ENCODE peak calls at places on chromosomes 5 and 9, in seven cellular contexts. One of them, this sample, is unnamed.

GRCh38 chr5:18321516-18321915 is 687.3 kb downstream of the TAF11L14 start:
- DNase-seq in H9: no peak
- DNase-seq in IMR-90: no peak
- DNase-seq in mesendoderm: no peak
- DNase-seq in H1: no peak
- DNase-seq in trophoblast cell: peak
- DNase-seq in mesenchymal stem cell: no peak
- DNase-seq in this sample: no peak

GRCh38 chr9:132283863-132284262 is 70.9 kb downstream of the SETX start:
- DNase-seq in H9: no peak
- DNase-seq in IMR-90: peak
- DNase-seq in mesendoderm: no peak
- DNase-seq in H1: no peak
- DNase-seq in trophoblast cell: no peak
- DNase-seq in mesenchymal stem cell: peak
- DNase-seq in this sample: no peak

GRCh38 chr5:15691536-15691935 is 191.6 kb downstream of the FBXL7 start:
- DNase-seq in H9: no peak
- DNase-seq in IMR-90: peak
- DNase-seq in mesendoderm: no peak
- DNase-seq in H1: no peak
- DNase-seq in trophoblast cell: no peak
- DNase-seq in mesenchymal stem cell: no peak
- DNase-seq in this sample: no peak

GRCh38 chr5:89478856-89479255 is 595.9 kb upstream of the MEF2C start:
- DNase-seq in H9: no peak
- DNase-seq in IMR-90: no peak
- DNase-seq in mesendoderm: no peak
- DNase-seq in H1: no peak
- DNase-seq in trophoblast cell: no peak
- DNase-seq in mesenchymal stem cell: no peak
- DNase-seq in this sample: no peak

GRCh38 chr9:88872171-88872946 is 118.9 kb upstream of the S1PR3 start:
- DNase-seq in H9: no peak
- DNase-seq in IMR-90: no peak
- DNase-seq in mesendoderm: no peak
- DNase-seq in H1: no peak
- DNase-seq in trophoblast cell: no peak
- DNase-seq in mesenchymal stem cell: no peak
- DNase-seq in this sample: no peak

GRCh38 chr5:171562822-171563221 is 143.4 kb downstream of the FGF18 start:
- DNase-seq in H9: no peak
- DNase-seq in IMR-90: peak
- DNase-seq in mesendoderm: no peak
- DNase-seq in H1: no peak
- DNase-seq in trophoblast cell: no peak
- DNase-seq in mesenchymal stem cell: peak
- DNase-seq in this sample: no peak

GRCh38 chr9:32782476-32783167 is 718 bp upstream of the TMEM215 start:
- DNase-seq in H9: peak
- DNase-seq in IMR-90: no peak
- DNase-seq in mesendoderm: peak
- DNase-seq in H1: no peak
- DNase-seq in trophoblast cell: no peak
- DNase-seq in mesenchymal stem cell: no peak
- DNase-seq in this sample: no peak

GRCh38 chr9:96241391-96241809 is 60.6 kb downstream of the HSD17B3 start:
- DNase-seq in H9: no peak
- DNase-seq in IMR-90: no peak
- DNase-seq in mesendoderm: no peak
- DNase-seq in H1: no peak
- DNase-seq in trophoblast cell: no peak
- DNase-seq in mesenchymal stem cell: no peak
- DNase-seq in this sample: no peak

GRCh38 chr9:14029811-14030210 is 284.1 kb downstream of the NFIB start:
- DNase-seq in H9: no peak
- DNase-seq in IMR-90: no peak
- DNase-seq in mesendoderm: no peak
- DNase-seq in H1: no peak
- DNase-seq in trophoblast cell: no peak
- DNase-seq in mesenchymal stem cell: no peak
- DNase-seq in this sample: no peak

GRCh38 chr9:27514551-27514950 is 9.5 kb upstream of the IFNK start:
- DNase-seq in H9: no peak
- DNase-seq in IMR-90: no peak
- DNase-seq in mesendoderm: no peak
- DNase-seq in H1: no peak
- DNase-seq in trophoblast cell: no peak
- DNase-seq in mesenchymal stem cell: no peak
- DNase-seq in this sample: no peak

GRCh38 chr5:166710275-166710674 is 1581.2 kb upstream of the WWC1 start:
- DNase-seq in H9: no peak
- DNase-seq in IMR-90: no peak
- DNase-seq in mesendoderm: no peak
- DNase-seq in H1: no peak
- DNase-seq in trophoblast cell: no peak
- DNase-seq in mesenchymal stem cell: peak
- DNase-seq in this sample: no peak

GRCh38 chr5:93252165-93252564 is 328.9 kb downstream of the NR2F1-AS1 start:
- DNase-seq in H9: no peak
- DNase-seq in IMR-90: no peak
- DNase-seq in mesendoderm: peak
- DNase-seq in H1: no peak
- DNase-seq in trophoblast cell: no peak
- DNase-seq in mesenchymal stem cell: no peak
- DNase-seq in this sample: no peak

GRCh38 chr9:34892886-34893285 is 65.2 kb upstream of the PHF24 start:
- DNase-seq in H9: no peak
- DNase-seq in IMR-90: no peak
- DNase-seq in mesendoderm: no peak
- DNase-seq in H1: no peak
- DNase-seq in trophoblast cell: no peak
- DNase-seq in mesenchymal stem cell: no peak
- DNase-seq in this sample: no peak

GRCh38 chr5:1878050-1878849 is 4.5 kb downstream of the IRX4 start:
- DNase-seq in H9: peak
- DNase-seq in IMR-90: no peak
- DNase-seq in mesendoderm: peak
- DNase-seq in H1: no peak
- DNase-seq in trophoblast cell: no peak
- DNase-seq in mesenchymal stem cell: no peak
- DNase-seq in this sample: no peak

GRCh38 chr5:137563646-137564474 is 64.7 kb upstream of the SPOCK1 start:
- DNase-seq in H9: no peak
- DNase-seq in IMR-90: peak
- DNase-seq in mesendoderm: peak
- DNase-seq in H1: no peak
- DNase-seq in trophoblast cell: no peak
- DNase-seq in mesenchymal stem cell: no peak
- DNase-seq in this sample: no peak

GRCh38 chr5:6497267-6497666 is 48.6 kb downstream of the UBE2QL1 start:
- DNase-seq in H9: no peak
- DNase-seq in IMR-90: no peak
- DNase-seq in mesendoderm: peak
- DNase-seq in H1: no peak
- DNase-seq in trophoblast cell: no peak
- DNase-seq in mesenchymal stem cell: no peak
- DNase-seq in this sample: no peak

GRCh38 chr5:3191585-3191984 is 404.0 kb upstream of the IRX1 start:
- DNase-seq in H9: no peak
- DNase-seq in IMR-90: no peak
- DNase-seq in mesendoderm: no peak
- DNase-seq in H1: no peak
- DNase-seq in trophoblast cell: no peak
- DNase-seq in mesenchymal stem cell: no peak
- DNase-seq in this sample: no peak

DNA sequence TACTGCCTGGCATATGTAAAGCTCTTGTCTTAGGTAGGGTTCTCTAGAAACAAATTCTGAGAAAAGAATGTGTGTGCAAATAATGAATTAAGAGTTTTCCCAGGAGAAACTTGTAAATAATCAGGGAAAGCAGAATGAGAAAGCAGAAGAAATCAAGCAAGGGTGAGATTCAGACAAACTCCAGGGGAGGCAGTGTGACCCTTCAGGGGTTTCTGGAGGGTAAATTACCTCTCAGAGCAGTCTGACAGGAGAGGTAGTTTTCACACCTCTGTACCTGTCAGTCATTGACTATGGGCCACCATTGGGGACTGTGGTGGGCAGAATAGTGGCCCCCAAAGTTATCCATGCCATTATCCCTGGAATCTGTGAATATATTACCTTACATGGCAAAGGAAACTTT is 124.6 kb downstream of the KCTD16 start:
- DNase-seq in H9: no peak
- DNase-seq in IMR-90: no peak
- DNase-seq in mesendoderm: no peak
- DNase-seq in H1: no peak
- DNase-seq in trophoblast cell: no peak
- DNase-seq in mesenchymal stem cell: no peak
- DNase-seq in this sample: no peak
- H3K23ac ChIP-seq in H9: no peak
- H3K23ac ChIP-seq in IMR-90: no peak
- H3K23ac ChIP-seq in mesendoderm: no peak
- H3K23ac ChIP-seq in H1: no peak
- H3K23ac ChIP-seq in trophoblast cell: no peak
- H3K23ac ChIP-seq in mesenchymal stem cell: no peak
- H3K23ac ChIP-seq in this sample: no peak

GRCh38 chr9:112550531-112550930 is 63.9 kb downstream of the KIAA1958 start:
- DNase-seq in H9: no peak
- DNase-seq in IMR-90: no peak
- DNase-seq in mesendoderm: peak
- DNase-seq in H1: no peak
- DNase-seq in trophoblast cell: peak
- DNase-seq in mesenchymal stem cell: no peak
- DNase-seq in this sample: no peak
- H3K18ac ChIP-seq in H9: no peak
- H3K18ac ChIP-seq in IMR-90: no peak
- H3K18ac ChIP-seq in mesendoderm: no peak
- H3K18ac ChIP-seq in H1: no peak
- H3K18ac ChIP-seq in trophoblast cell: no peak
- H3K18ac ChIP-seq in mesenchymal stem cell: no peak
- H3K18ac ChIP-seq in this sample: no peak

DNA sequence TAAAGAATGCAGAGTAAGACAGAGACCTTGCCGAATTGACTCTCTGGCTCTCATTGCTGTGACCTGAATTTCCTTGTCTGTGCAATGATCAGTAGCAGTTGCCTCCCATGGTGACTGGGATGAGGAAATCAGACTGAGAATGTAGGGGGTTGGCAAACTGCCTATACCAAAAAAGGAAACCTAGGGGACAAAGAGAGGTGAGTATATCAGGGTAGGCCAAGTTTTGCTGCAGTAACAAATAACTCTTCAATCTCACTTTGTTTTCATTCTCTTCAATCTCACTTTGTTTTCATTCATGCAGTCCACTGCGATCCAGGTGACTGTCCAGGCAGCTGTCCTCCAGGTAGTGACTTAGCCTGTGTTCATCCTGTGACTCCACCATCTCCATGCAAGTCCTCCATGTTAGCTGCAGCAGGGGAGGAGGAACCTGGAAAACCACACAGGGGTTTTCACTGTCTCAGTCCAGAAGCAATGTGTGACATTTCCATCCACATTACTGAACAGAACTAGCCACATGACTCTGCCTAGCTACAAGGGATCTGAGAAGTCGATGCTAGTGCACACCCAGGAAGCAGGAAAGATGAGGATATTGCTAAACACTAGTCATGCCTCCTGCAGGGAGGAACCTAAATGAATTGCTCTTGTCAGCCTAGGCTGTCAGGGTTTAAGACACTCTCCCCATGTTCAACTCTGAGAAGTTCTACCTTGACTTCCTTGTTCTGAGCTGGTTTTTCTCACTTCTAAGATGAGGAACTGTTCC is 26.0 kb downstream of the TMEM174 start:
- DNase-seq in H9: no peak
- DNase-seq in IMR-90: no peak
- DNase-seq in mesendoderm: no peak
- DNase-seq in H1: no peak
- DNase-seq in trophoblast cell: no peak
- DNase-seq in mesenchymal stem cell: no peak
- DNase-seq in this sample: no peak
- H2BK5ac ChIP-seq in H9: no peak
- H2BK5ac ChIP-seq in IMR-90: no peak
- H2BK5ac ChIP-seq in mesendoderm: no peak
- H2BK5ac ChIP-seq in H1: no peak
- H2BK5ac ChIP-seq in trophoblast cell: no peak
- H2BK5ac ChIP-seq in mesenchymal stem cell: no peak
- H2BK5ac ChIP-seq in this sample: no peak

DNA sequence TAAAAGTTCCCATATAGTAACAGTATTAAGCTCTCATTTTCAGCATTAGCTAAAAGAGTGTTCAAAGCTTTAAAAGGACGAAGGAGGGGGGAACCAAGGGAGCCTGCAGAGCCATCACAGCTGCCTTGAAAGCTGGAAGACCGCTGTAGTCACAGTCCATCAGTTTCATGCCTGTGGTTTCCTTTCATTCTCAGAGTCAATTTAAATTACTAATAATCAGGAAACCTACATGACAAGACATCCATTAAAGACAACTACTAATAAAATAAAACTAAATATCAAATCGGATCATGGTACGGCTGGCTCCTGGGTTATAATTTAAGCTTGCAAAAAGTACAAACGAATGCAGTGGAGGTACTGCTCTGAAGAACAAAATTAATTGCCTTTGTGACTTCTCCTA is 213.6 kb downstream of the DENND1A start:
- DNase-seq in H9: no peak
- DNase-seq in IMR-90: peak
- DNase-seq in mesendoderm: no peak
- DNase-seq in H1: no peak
- DNase-seq in trophoblast cell: no peak
- DNase-seq in mesenchymal stem cell: no peak
- DNase-seq in this sample: no peak
- H3K23ac ChIP-seq in H9: no peak
- H3K23ac ChIP-seq in IMR-90: no peak
- H3K23ac ChIP-seq in mesendoderm: no peak
- H3K23ac ChIP-seq in H1: no peak
- H3K23ac ChIP-seq in trophoblast cell: no peak
- H3K23ac ChIP-seq in mesenchymal stem cell: no peak
- H3K23ac ChIP-seq in this sample: no peak

DNA sequence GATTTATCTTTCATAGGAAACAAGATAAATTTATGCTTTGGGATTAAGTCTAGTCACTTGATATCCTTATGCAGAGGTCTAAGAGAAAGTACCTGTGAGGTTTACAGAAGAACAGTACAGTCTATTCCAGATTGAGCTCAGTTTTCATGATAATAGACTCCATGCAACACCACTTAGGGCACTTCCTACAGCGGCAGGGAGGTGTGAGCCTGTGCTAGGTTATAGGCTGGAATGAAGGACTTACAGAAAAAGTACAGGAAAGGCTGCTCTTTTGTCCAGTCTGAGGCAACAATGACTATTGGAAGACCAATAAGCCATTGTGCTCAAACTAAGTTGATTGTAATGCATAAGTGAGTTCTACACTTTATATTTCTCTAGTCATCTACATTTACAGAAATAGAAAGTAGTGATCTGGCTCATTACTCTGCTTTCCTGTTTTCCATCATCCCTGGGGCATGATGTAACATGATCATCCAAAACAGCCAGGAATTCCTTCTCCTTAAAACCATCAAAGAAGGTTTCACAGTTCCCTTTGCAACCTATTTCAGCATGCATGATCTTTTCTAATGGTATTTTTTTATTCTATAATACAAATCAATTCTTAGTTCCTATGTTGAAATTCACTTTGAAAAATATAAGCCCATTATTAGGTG is 322.8 kb downstream of the SLF1 start:
- DNase-seq in H9: no peak
- DNase-seq in IMR-90: no peak
- DNase-seq in mesendoderm: peak
- DNase-seq in H1: no peak
- DNase-seq in trophoblast cell: no peak
- DNase-seq in mesenchymal stem cell: no peak
- DNase-seq in this sample: no peak
- H3K18ac ChIP-seq in H9: no peak
- H3K18ac ChIP-seq in IMR-90: no peak
- H3K18ac ChIP-seq in mesendoderm: no peak
- H3K18ac ChIP-seq in H1: no peak
- H3K18ac ChIP-seq in trophoblast cell: no peak
- H3K18ac ChIP-seq in mesenchymal stem cell: no peak
- H3K18ac ChIP-seq in this sample: no peak

This sample was measured in neuronal stem cell.